ENCODE peak calls at places on chromosome 2, in eight cellular contexts. F, T, L, I, E, G, M and Q are unnamed samples.

GRCh38 chr2:38239452-38239851 is 137.6 kb downstream of the ATL2 start:
- DNase-seq in T (no peak), I (no peak), M (no peak), L (no peak), F (peak; percentile 47), E (no peak), G (no peak), Q (no peak)

GRCh38 chr2:42810971-42811865 is 18.8 kb upstream of the HAAO start:
- DNase-seq in T (peak; percentile 75), F (peak; percentile 77), G (peak; percentile 37), M (peak; percentile 80), E (no peak), I (peak; percentile 82), L (peak; percentile 62), Q (no peak)

GRCh38 chr2:100887039-100887578 is 67.2 kb downstream of the NPAS2 start:
- DNase-seq in M (no peak), G (no peak), E (no peak), F (no peak), I (no peak), T (no peak), L (no peak), Q (no peak)

GRCh38 chr2:207142461-207142860 is 23.3 kb downstream of the KLF7 start:
- DNase-seq in F (no peak), I (no peak), G (no peak), M (no peak), E (no peak), T (no peak), L (no peak), Q (no peak)

GRCh38 chr2:122307772-122308171 is 552.3 kb downstream of the TSN start:
- DNase-seq in I (no peak), L (peak; percentile 57), F (no peak), G (no peak), M (no peak), T (no peak), E (no peak), Q (no peak)

GRCh38 chr2:27038631-27039339 is 6.0 kb downstream of the TMEM214 start:
- DNase-seq in F (no peak), T (no peak), I (no peak), E (no peak), G (no peak), L (no peak), M (no peak), Q (no peak)

GRCh38 chr2:237604960-237605359 is 14.4 kb upstream of the RAB17 start:
- DNase-seq in L (no peak), I (no peak), G (no peak), F (no peak), T (no peak), M (no peak), E (no peak), Q (no peak)

GRCh38 chr2:143452817-143453462 is 323.7 kb downstream of the ARHGAP15 start:
- DNase-seq in L (no peak), I (no peak), E (no peak), G (no peak), T (no peak), F (no peak), M (no peak), Q (no peak)

GRCh38 chr2:146123714-146124113 is 1603.8 kb upstream of the ZEB2 start:
- DNase-seq in I (peak; percentile 18), G (no peak), E (no peak), L (peak; percentile 1), T (no peak), F (no peak), M (no peak), Q (no peak)

GRCh38 chr2:237540823-237541222 is 25.6 kb upstream of the PRLH start:
- DNase-seq in F (no peak), I (peak; percentile 76), G (no peak), L (no peak), M (peak; percentile 87), E (no peak), T (no peak), Q (no peak)

GRCh38 chr2:134127496-134127895 is 126.4 kb upstream of the MGAT5 start:
- DNase-seq in F (no peak), M (no peak), G (no peak), E (peak; percentile 34), I (no peak), T (no peak), L (no peak), Q (no peak)

GRCh38 chr2:16828828-16829160 is 163.2 kb upstream of the CYRIA start:
- DNase-seq in I (no peak), T (no peak), G (no peak), F (no peak), L (no peak), M (no peak), E (no peak), Q (no peak)

GRCh38 chr2:96929245-96929925 is 57.0 kb downstream of the FAM178B start:
- DNase-seq in E (no peak), T (no peak), M (no peak), G (no peak), L (no peak), I (no peak), F (peak; percentile 53), Q (no peak)

GRCh38 chr2:191688934-191689695 is 11.2 kb downstream of the NABP1 start:
- DNase-seq in L (peak; percentile 57), F (no peak), M (no peak), T (no peak), E (no peak), I (peak; percentile 77), G (no peak), Q (no peak)

GRCh38 chr2:121236101-121236640 is 48.8 kb downstream of the TFCP2L1 start:
- DNase-seq in L (no peak), M (no peak), E (no peak), F (no peak), T (peak; percentile 45), I (no peak), G (no peak), Q (no peak)
- H3K4me3 ChIP-seq in L (no peak overlapping the region), M (no peak overlapping the region), E (no peak overlapping the region), F (no peak overlapping the region), T (no peak overlapping the region), I (no peak overlapping the region), G (no peak overlapping the region), Q (no peak overlapping the region)

DNA sequence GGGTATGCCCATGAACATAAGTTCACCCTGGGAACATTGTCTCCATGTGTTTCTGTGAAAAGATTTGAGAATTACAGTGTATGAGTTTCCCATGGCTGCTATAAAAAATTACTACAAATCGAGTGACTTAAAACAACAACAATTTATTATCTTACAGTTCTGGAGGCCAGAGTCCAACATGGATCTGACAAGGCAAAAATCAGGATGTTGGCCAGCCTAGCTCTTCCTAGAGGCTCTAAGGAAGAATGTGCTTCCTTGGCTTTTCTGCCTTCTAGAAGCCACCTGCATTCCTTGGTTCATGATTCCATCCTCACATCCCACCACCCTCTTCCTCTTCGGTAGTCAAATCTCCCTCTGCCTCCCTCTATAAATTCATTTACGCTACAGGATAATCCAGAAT is 38.6 kb downstream of the FAM124B start:
- DNase-seq in T (no peak), F (no peak), L (peak; percentile 24), E (no peak), G (no peak), I (peak; percentile 8), M (no peak), Q (no peak)
- TF ChIP-seq CTCF in T (no peak), F (no peak), L (no peak), E (no peak), G (no peak), I (peak; percentile 28), M (no peak), Q (no peak)

GRCh38 chr2:98935777-98936132 is 270 bp downstream of the CRACDL start:
- DNase-seq in T (peak; percentile 65), L (no peak), I (no peak), F (no peak), E (no peak), M (no peak), G (no peak), Q (no peak)
- H3K4me3 ChIP-seq in T (peak overlapping the region; percentile 51), L (peak overlapping the region; percentile 33), I (peak overlapping the region; percentile 14), F (peak overlapping the region; percentile 36), E (peak overlapping the region; percentile 16), M (peak overlapping the region; percentile 29), G (peak overlapping the region; percentile 44), Q (peak overlapping the region; percentile 41)

GRCh38 chr2:28735511-28735910 is 16.1 kb upstream of the PPP1CB start:
- DNase-seq in F (no peak), I (no peak), E (no peak), M (no peak), T (no peak), G (no peak), L (no peak), Q (peak; percentile 48)

GRCh38 chr2:28737655-28738054 is 14.0 kb upstream of the PPP1CB start:
- DNase-seq in F (no peak), E (no peak), T (no peak), G (no peak), L (no peak), M (no peak), I (no peak), Q (no peak)

GRCh38 chr2:28730641-28731146 is 20.9 kb upstream of the PPP1CB start:
- DNase-seq in F (no peak), G (no peak), E (no peak), I (no peak), L (no peak), M (no peak), T (no peak), Q (no peak)

DNA sequence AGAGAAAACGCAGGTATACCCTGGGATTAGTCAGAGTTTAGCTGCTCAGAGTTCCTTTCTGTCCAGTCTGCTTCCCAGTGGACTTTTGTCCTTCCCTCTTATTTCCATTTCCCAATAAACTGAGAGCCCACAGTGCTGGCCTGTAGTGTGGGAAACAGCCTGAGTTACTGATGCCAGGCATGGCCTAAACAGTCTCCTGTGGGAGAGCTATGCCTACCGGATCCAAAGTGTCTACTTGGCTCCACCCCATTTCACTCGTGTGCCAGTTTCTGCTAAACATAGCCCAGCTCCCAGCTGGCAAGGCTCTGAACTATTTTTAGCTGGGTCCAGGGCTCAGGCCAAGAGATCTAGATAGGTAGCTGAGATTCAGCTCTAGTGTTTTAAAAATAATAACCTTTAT is 15.6 kb upstream of the PPP1CB start:
- DNase-seq in T (peak; percentile 67), E (no peak), L (no peak), I (no peak), M (peak; percentile 53), F (no peak), G (peak; percentile 93), Q (peak; percentile 97)
- TF ChIP-seq CTCF in T (no peak), E (no peak), L (no peak), I (no peak), M (no peak), F (no peak), G (no peak), Q (no peak)

GRCh38 chr2:173400760-173401159 is 46.1 kb downstream of the CDCA7 start:
- DNase-seq in E (no peak), F (no peak), L (no peak), T (no peak), M (no peak), G (no peak), I (no peak), Q (no peak)
- H3K4me3 ChIP-seq in E (no peak overlapping the region), F (no peak overlapping the region), L (no peak overlapping the region), T (no peak overlapping the region), M (no peak overlapping the region), G (no peak overlapping the region), I (no peak overlapping the region), Q (no peak overlapping the region)

DNA sequence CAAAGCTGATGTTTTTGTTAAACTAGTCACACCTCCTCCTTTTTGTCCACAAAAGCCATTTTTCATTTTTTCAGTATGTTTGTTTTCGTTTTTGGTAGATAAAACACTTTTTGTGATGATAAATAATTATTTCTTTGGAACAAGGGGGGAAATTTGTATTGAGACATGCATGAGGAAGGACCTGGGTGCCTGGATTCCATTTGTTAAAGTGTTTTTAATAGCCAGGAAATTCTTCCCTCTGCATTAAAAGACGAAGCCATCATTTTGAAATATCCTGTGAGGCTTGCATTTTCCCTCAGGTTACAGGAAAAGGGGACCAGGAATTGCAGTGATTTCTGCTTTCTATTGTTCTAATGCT is 52.1 kb upstream of the CTLA4 start:
- DNase-seq in M (no peak), I (no peak), G (no peak), L (no peak), E (no peak), T (no peak), F (no peak), Q (no peak)
- TF ChIP-seq CTCF in M (no peak), I (no peak), G (no peak), L (no peak), E (no peak), T (no peak), F (no peak), Q (no peak)